ENCODE peak calls at places on chromosomes 12 and 14, in eight cellular contexts. H, N, C, Y, Q, E, M and U are unnamed samples.

GRCh38 chr12:49578471-49579112 is 10.7 kb upstream of the MCRS1 start:
- DNase-seq in C (no peak), M (peak), Y (no peak), H (no peak), N (no peak), E (no peak), Q (no peak), U (no peak)

GRCh38 chr14:85316701-85317100 is 213.2 kb upstream of the FLRT2 start:
- DNase-seq in N (no peak), M (no peak), C (no peak), E (no peak), H (no peak), Y (peak), Q (no peak), U (no peak)

GRCh38 chr12:28130625-28131598 is 59.3 kb upstream of the CCDC91 start:
- DNase-seq in N (no peak), M (no peak), H (peak), Y (peak), E (peak), Q (peak), C (peak), U (peak)

GRCh38 chr12:68158427-68158826 is 1.1 kb downstream of the IFNG start:
- DNase-seq in Y (peak), E (peak), N (no peak), M (no peak), C (peak), Q (peak), H (no peak), U (no peak)

GRCh38 chr12:88897723-88898122 is 317.5 kb upstream of the KITLG start:
- DNase-seq in C (peak), Q (peak), M (no peak), Y (peak), E (no peak), H (peak), N (no peak), U (peak)

GRCh38 chr14:74965770-74966153 is 10.4 kb upstream of the PGF start:
- DNase-seq in Y (no peak), M (no peak), N (no peak), E (no peak), C (peak), H (no peak), Q (no peak), U (peak)

GRCh38 chr14:100608064-100608463 is 20.8 kb upstream of the BEGAIN start:
- DNase-seq in E (no peak), Q (no peak), M (no peak), H (no peak), Y (no peak), C (no peak), N (no peak), U (no peak)

GRCh38 chr14:24710403-24711063 is 76.5 kb upstream of the GZMB start:
- DNase-seq in Q (peak), C (peak), N (peak), M (no peak), Y (peak), H (peak), E (peak), U (peak)

GRCh38 chr12:3073438-3074255 is 3.5 kb upstream of the TSPAN9 start:
- DNase-seq in Y (peak), H (peak), C (peak), Q (peak), N (peak), E (peak), M (peak), U (peak)

GRCh38 chr12:64609543-64610091 is 678 bp upstream of the RASSF3 start:
- DNase-seq in C (peak), H (no peak), E (peak), M (no peak), Y (peak), N (no peak), Q (peak), U (peak)

DNA sequence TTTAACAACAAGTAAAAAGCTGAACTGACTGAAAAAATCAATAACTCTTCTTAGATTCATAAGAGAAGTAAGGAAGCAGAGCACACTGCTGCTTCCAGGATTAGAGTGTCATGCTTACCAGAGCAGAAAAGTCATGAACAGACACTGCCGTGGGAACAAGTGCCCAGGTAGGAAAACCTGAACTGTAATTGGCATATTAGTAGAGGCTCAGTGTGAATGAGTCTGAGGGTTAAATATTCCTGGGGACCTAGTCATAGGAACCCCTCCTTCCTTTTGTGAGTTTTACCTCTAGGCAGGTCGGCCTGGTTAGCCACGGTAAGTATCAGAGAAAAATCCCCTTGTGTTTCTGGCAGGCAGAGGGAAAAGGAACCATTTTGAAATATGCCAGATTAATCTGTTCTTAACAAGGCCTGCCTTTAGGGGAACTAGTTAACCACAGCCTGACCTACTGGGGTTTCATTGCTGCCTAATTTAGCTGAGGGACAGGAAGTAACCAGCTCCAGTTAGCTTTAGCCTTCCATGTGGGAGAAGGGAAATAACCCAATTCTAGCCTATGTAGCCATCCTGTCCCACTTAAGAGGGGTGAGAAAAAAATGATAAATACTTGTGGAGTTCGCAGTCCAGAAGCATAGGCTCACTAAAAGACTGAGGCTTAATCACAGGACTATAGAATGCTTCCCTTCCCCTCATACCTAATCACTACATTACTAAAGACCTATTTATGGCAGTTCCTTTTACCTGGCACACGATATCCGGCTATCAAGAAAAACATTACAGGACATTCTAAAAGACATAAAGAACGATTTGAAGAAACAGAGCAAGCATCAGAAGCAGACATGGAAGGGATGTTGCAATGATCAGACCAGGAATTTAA is 22.6 kb downstream of the COX8C start:
- DNase-seq in N (no peak), Y (no peak), C (no peak), Q (no peak), E (no peak), M (no peak), H (no peak), U (no peak)
- H3K4me3 ChIP-seq in N (no peak), Y (no peak), C (no peak), Q (no peak), E (no peak), M (no peak), H (no peak), U (no peak)

GRCh38 chr14:89267163-89267562 is 149.9 kb downstream of the FOXN3 start:
- DNase-seq in Y (no peak), M (no peak), E (no peak), H (no peak), C (no peak), Q (no peak), N (no peak), U (no peak)

GRCh38 chr14:89266754-89267153 is 150.3 kb downstream of the FOXN3 start:
- DNase-seq in Y (peak), Q (no peak), N (no peak), M (no peak), C (no peak), H (no peak), E (no peak), U (no peak)

GRCh38 chr14:89262041-89262440 is 155.0 kb downstream of the FOXN3 start:
- DNase-seq in M (no peak), E (no peak), H (no peak), C (no peak), N (no peak), Y (no peak), Q (no peak), U (no peak)

GRCh38 chr14:89265229-89265628 is 151.8 kb downstream of the FOXN3 start:
- DNase-seq in E (no peak), Q (no peak), M (no peak), N (no peak), C (no peak), Y (no peak), H (no peak), U (no peak)

DNA sequence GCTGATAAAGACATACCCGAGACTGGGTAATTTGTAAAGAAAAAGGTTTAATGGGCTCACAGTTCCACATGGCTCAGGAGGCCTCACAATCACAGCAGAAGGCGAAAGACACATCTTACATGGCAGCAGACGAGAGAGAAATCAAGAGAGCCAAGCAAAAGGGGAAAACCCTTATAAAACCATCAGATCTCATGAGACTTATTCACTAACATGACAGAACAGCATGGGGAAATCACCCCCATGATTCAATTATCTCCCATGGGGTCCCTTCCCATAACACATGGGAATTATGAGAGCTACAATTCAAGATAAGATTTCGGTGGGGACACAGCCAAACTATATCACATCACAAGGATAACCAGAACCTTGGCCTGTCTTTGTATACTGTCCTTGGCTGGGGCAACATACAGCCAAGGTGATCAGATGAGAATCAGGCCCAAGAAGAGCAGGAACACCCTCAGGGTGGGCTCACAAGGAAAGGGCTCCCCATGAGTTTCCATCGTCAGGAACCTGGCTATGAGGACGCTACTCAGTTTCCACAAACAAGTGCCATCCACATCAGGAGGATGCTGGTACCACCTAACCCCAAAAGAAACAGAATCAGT is 152.7 kb downstream of the FOXN3 start:
- DNase-seq in C (no peak), E (no peak), H (no peak), M (no peak), Y (no peak), Q (no peak), N (no peak), U (no peak)
- H3K4me3 ChIP-seq in C (no peak), E (no peak), H (no peak), M (no peak), Y (no peak), Q (no peak), N (no peak), U (no peak)

GRCh38 chr14:53491256-53491905 is 338.3 kb upstream of the DDHD1 start:
- DNase-seq in H (no peak), M (no peak), E (no peak), Y (peak), N (no peak), Q (no peak), C (no peak), U (peak)
- H3K4me3 ChIP-seq in H (no peak), M (no peak), E (no peak), Y (no peak), N (no peak), Q (no peak), C (no peak), U (no peak)

GRCh38 chr12:116291218-116291617 is 13.7 kb upstream of the MED13L start:
- DNase-seq in N (no peak), Y (no peak), C (no peak), E (no peak), H (no peak), Q (no peak), M (no peak), U (no peak)
- H3K4me3 ChIP-seq in N (no peak), Y (no peak), C (no peak), E (no peak), H (no peak), Q (no peak), M (no peak), U (no peak)

DNA sequence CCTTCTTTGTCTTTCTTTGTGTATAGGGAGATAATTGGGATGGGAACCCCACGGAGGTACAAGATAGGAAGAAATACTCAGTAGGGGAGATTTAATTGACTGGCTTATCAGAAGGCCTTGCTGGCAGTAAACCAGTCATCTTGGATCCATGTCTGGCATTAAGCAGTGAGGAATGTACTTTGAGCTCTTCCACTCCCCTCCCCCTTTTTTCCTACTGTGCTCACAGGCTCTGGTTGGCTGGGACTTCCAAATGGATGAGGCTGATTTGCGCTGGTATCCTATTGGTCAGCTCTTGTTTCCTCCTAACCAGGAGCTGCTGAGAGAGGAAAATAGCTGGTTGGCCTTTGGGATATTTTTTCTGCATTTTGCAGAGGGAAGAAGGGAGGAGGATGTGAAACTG is 24.7 kb downstream of the NGDN start:
- DNase-seq in H (no peak), Q (peak), M (no peak), N (no peak), E (no peak), C (peak), Y (no peak), U (no peak)
- H3K4me3 ChIP-seq in H (no peak), Q (no peak), M (no peak), N (no peak), E (no peak), C (no peak), Y (no peak), U (no peak)